ENCODE peak calls at places on chromosomes 6 and 20, in nine cellular contexts. F is Panc1, J is small intestine, Z is fibroblast of lung, X is astrocyte, Q is mammary epithelial cell, I is psoas muscle, M is PC-3, R is heart left ventricle. G is an unnamed sample.

GRCh38 chr6:87391334-87391733 is 16.4 kb upstream of the CFAP206 start:
- DNase-seq in F (no peak), J (peak; percentile 40), Z (peak; percentile 36), X (no peak), Q (peak; percentile 34), I (no peak), M (peak; percentile 36), R (no peak), G (no peak)

GRCh38 chr20:33280775-33281174 is 2.2 kb upstream of the BPIFB1 start:
- DNase-seq in F (no peak), J (no peak), Z (no peak), X (no peak), Q (no peak), I (no peak), M (no peak), R (no peak), G (no peak)

GRCh38 chr20:62794007-62794724 is 2.1 kb upstream of the MRGBP start:
- DNase-seq in F (peak; percentile 52), J (peak; percentile 96), Z (peak; percentile 95), X (peak; percentile 82), Q (peak; percentile 94), I (peak; percentile 97), M (peak; percentile 97), R (peak; percentile 96), G (peak; percentile 100)

GRCh38 chr6:38012573-38012972 is 193.0 kb downstream of the ZFAND3 start:
- DNase-seq in F (peak; percentile 25), J (peak; percentile 51), Z (peak; percentile 77), X (peak; percentile 30), Q (peak; percentile 30), I (no peak), M (peak; percentile 67), R (peak; percentile 11), G (no peak)

GRCh38 chr6:130945401-130945919 is 117.6 kb downstream of the EPB41L2 start:
- DNase-seq in F (no peak), J (no peak), Z (no peak), X (peak; percentile 78), Q (peak; percentile 17), I (no peak), M (peak; percentile 10), R (no peak), G (no peak)

GRCh38 chr6:35024601-35025054 is 116.5 kb downstream of the TCP11 start:
- DNase-seq in F (peak; percentile 8), J (peak; percentile 82), Z (peak; percentile 70), X (peak; percentile 64), Q (peak; percentile 90), I (peak; percentile 33), M (peak; percentile 78), R (peak; percentile 66), G (no peak)

GRCh38 chr20:19070681-19071441 is 141.6 kb upstream of the SLC24A3 start:
- DNase-seq in F (no peak), J (no peak), Z (no peak), X (no peak), Q (no peak), I (no peak), M (no peak), R (no peak), G (no peak)

GRCh38 chr20:15395457-15395856 is 1058.0 kb upstream of the FLRT3 start:
- DNase-seq in F (no peak), J (no peak), Z (no peak), X (no peak), Q (no peak), I (no peak), M (no peak), R (no peak), G (no peak)

GRCh38 chr6:110708295-110708965 is 106.8 kb downstream of the CDK19 start:
- DNase-seq in F (no peak), J (no peak), Z (peak; percentile 68), X (peak; percentile 58), Q (no peak), I (no peak), M (no peak), R (no peak), G (no peak)

GRCh38 chr6:168407842-168408241 is 33.1 kb upstream of the SMOC2 start:
- DNase-seq in F (no peak), J (no peak), Z (no peak), X (no peak), Q (no peak), I (no peak), M (no peak), R (no peak), G (no peak)

GRCh38 chr6:135651964-135652755 is 154.6 kb upstream of the AHI1 start:
- DNase-seq in F (no peak), J (no peak), Z (no peak), X (peak; percentile 11), Q (no peak), I (no peak), M (no peak), R (no peak), G (no peak)

GRCh38 chr6:38350882-38351281 is 288.8 kb downstream of the BTBD9 start:
- DNase-seq in F (no peak), J (no peak), Z (peak; percentile 30), X (peak; percentile 94), Q (no peak), I (no peak), M (no peak), R (no peak), G (no peak)

GRCh38 chr6:1395941-1396908 is 6.8 kb downstream of the FOXF2 start:
- DNase-seq in F (no peak), J (no peak), Z (peak; percentile 24), X (no peak), Q (no peak), I (no peak), M (no peak), R (no peak), G (no peak)

GRCh38 chr20:54267510-54268003 is 59.7 kb downstream of the PFDN4 start:
- DNase-seq in F (no peak), J (no peak), Z (peak; percentile 22), X (peak; percentile 55), Q (peak; percentile 61), I (no peak), M (peak; percentile 91), R (no peak), G (no peak)

GRCh38 chr6:167157867-167158266 is at the start of gene GPR31:
- DNase-seq in F (no peak), J (no peak), Z (no peak), X (no peak), Q (no peak), I (no peak), M (no peak), R (no peak), G (no peak)

GRCh38 chr6:43666181-43666920 is 21.2 kb downstream of the MRPS18A start:
- DNase-seq in F (no peak), J (no peak), Z (no peak), X (no peak), Q (no peak), I (no peak), M (peak; percentile 3), R (no peak), G (no peak)

GRCh38 chr6:43669922-43670622 is 17.5 kb downstream of the MRPS18A start:
- DNase-seq in F (no peak), J (no peak), Z (no peak), X (no peak), Q (no peak), I (no peak), M (peak; percentile 77), R (no peak), G (no peak)

GRCh38 chr6:43667245-43668150 is 20.1 kb downstream of the MRPS18A start:
- DNase-seq in F (no peak), J (peak; percentile 90), Z (peak; percentile 67), X (peak; percentile 29), Q (peak; percentile 69), I (peak; percentile 84), M (peak; percentile 93), R (peak; percentile 76), G (peak; percentile 93)

GRCh38 chr6:43669050-43669921 is 18.3 kb downstream of the MRPS18A start:
- DNase-seq in F (no peak), J (no peak), Z (peak; percentile 49), X (peak; percentile 62), Q (peak; percentile 47), I (peak; percentile 82), M (no peak), R (peak; percentile 81), G (no peak)

GRCh38 chr6:43668151-43669028 is 19.2 kb downstream of the MRPS18A start:
- DNase-seq in F (no peak), J (peak; percentile 57), Z (peak; percentile 54), X (peak; percentile 26), Q (peak; percentile 69), I (peak; percentile 74), M (peak; percentile 92), R (peak; percentile 51), G (peak; percentile 83)
- H3K4me3 ChIP-seq in F (no peak overlapping the region), J (no peak overlapping the region), Z (no peak overlapping the region), X (no peak overlapping the region), Q (no peak overlapping the region), I (peak overlapping the region; percentile 22), M (no peak overlapping the region), R (no peak overlapping the region), G (no peak overlapping the region)

DNA sequence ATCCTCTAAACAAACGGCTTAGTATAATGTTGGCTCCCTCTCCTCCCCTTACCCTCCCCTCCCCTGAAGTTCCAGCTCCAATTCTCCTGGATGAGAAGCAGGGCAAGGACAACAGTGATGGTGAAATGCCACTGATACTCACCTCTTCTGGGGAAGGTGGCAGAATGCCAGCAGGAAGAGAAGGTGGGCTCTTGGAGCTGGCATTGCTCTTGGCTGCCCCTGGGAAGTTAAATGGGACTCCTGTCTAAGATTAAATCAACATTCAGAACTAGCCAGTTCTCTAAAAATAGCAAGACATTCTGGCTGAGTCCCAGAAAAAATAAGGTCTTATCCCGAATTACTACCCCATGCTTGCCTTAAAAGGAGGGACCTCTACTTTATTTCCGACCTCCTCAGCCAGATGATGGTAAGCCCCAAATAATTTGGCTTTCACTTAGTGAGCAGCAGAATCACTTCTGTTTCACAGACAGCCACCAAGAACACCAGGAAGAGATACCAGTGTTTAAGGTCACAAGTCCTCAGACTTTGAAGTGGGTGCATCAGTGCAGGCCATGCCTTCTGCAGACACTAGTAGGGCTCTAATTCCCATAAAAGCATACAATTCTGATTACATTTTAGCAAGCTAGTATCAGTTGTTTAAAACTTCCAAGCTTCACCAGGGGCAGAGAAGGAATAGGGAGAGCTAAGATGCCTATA is 46.0 kb upstream of the IL17A start:
- DNase-seq in F (no peak), J (no peak), Z (no peak), X (no peak), Q (no peak), I (no peak), M (no peak), R (no peak), G (no peak)
- H3K4me1 ChIP-seq in F (no peaks in the 10 kb centered on the region), J (no peaks in the 10 kb centered on the region), Z (no peaks in the 10 kb centered on the region), X (no peaks in the 10 kb centered on the region), Q (no peaks in the 10 kb centered on the region), I (peaks cover under 1% of the 10 kb centered on the region), M (no peaks in the 10 kb centered on the region), R (no peaks in the 10 kb centered on the region), G (no peaks in the 10 kb centered on the region)

GRCh38 chr6:147999001-147999540 is 343.6 kb upstream of the SASH1 start:
- DNase-seq in F (no peak), J (no peak), Z (no peak), X (no peak), Q (no peak), I (no peak), M (no peak), R (no peak), G (no peak)
- H3K4me3 ChIP-seq in F (no peak overlapping the region), J (no peak overlapping the region), Z (no peak overlapping the region), X (no peak overlapping the region), Q (no peak overlapping the region), I (no peak overlapping the region), M (no peak overlapping the region), R (no peak overlapping the region), G (no peak overlapping the region)

DNA sequence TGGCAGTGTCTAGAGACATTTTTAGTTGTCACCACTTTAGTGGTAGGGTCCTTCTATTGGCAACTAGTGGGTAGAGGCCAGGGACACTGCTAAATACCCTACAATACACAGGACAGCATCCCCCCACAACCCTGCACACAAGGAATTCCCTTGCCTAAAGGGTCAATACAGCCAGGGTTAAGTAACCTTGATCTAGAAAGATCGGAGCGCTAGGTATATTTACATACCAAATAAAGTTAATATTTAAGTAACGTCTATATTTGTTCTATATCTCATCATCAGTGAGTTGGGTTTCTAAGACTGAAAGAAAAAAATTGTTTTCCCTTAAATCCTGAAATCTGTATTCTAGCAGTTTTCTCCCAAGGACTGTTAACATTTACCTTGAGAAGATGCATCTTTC is 16.1 kb downstream of the BFSP1 start:
- DNase-seq in F (no peak), J (no peak), Z (no peak), X (no peak), Q (no peak), I (no peak), M (no peak), R (no peak), G (no peak)
- H3K4me1 ChIP-seq in F (no peaks in the 10 kb centered on the region), J (no peaks in the 10 kb centered on the region), Z (no peaks in the 10 kb centered on the region), X (no peaks in the 10 kb centered on the region), Q (no peaks in the 10 kb centered on the region), I (no peaks in the 10 kb centered on the region), M (no peaks in the 10 kb centered on the region), R (no peaks in the 10 kb centered on the region), G (no peaks in the 10 kb centered on the region)

G was measured in spleen.